ENCODE peak calls at places on chromosomes 1 and 21, in five cellular contexts. D is SK-N-SH, S is suprapubic skin, F is stomach, E is GM23338. V is an unnamed sample.

GRCh38 chr1:109803901-109804331 is 40.2 kb upstream of the EPS8L3 start:
- DNase-seq in D (no peak), S (peak), F (peak), E (no peak), V (no peak)

GRCh38 chr1:95408506-95409136 is 174.6 kb downstream of the RWDD3 start:
- DNase-seq in D (no peak), S (no peak), F (no peak), E (peak), V (no peak)

GRCh38 chr1:108190686-108191416 is 9.3 kb downstream of the SLC25A24 start:
- DNase-seq in D (no peak), S (no peak), F (no peak), E (no peak), V (no peak)

GRCh38 chr1:110185181-110185580 is 24.9 kb upstream of the KCNC4 start:
- DNase-seq in D (no peak), S (no peak), F (no peak), E (no peak), V (no peak)

GRCh38 chr1:7504438-7504720 is 266.7 kb upstream of the VAMP3 start:
- DNase-seq in D (no peak), S (no peak), F (no peak), E (no peak), V (no peak)

GRCh38 chr1:223228201-223228600 is 85.2 kb upstream of the TLR5 start:
- DNase-seq in D (no peak), S (no peak), F (no peak), E (no peak), V (no peak)

GRCh38 chr21:7952648-7953047 is 2568.7 kb upstream of the TPTE start:
- DNase-seq in D (no peak), S (no peak), F (no peak), E (no peak), V (no peak)

GRCh38 chr1:42743302-42744029 is 3.4 kb upstream of the CLDN19 start:
- DNase-seq in D (peak), S (no peak), F (no peak), E (no peak), V (no peak)

GRCh38 chr1:44655609-44656008 is 18.7 kb downstream of the TMEM53 start:
- DNase-seq in D (peak), S (no peak), F (no peak), E (peak), V (no peak)

GRCh38 chr1:154137888-154138287 is 17.0 kb downstream of the NUP210L start:
- DNase-seq in D (no peak), S (no peak), F (no peak), E (no peak), V (no peak)

GRCh38 chr1:27031235-27032118 is 18.8 kb upstream of the TENT5B start:
- DNase-seq in D (peak), S (peak), F (peak), E (peak), V (peak)

GRCh38 chr1:152735648-152736047 is 22.2 kb upstream of the KPRP start:
- DNase-seq in D (no peak), S (no peak), F (no peak), E (peak), V (no peak)

GRCh38 chr1:200951016-200951415 is 56.3 kb downstream of the INAVA start:
- DNase-seq in D (no peak), S (no peak), F (no peak), E (no peak), V (no peak)

GRCh38 chr1:224273651-224274050 is 56.3 kb downstream of the NVL start:
- DNase-seq in D (no peak), S (no peak), F (no peak), E (no peak), V (peak)

GRCh38 chr21:41321211-41321907 is 4.8 kb downstream of the FAM3B start:
- DNase-seq in D (no peak), S (no peak), F (no peak), E (no peak), V (no peak)

GRCh38 chr1:14552246-14552970 is 46.1 kb upstream of the KAZN start:
- DNase-seq in D (no peak), S (no peak), F (no peak), E (no peak), V (no peak)

GRCh38 chr1:156705918-156706646 is 699 bp upstream of the CRABP2 start:
- DNase-seq in D (peak), S (peak), F (peak), E (peak), V (peak)

GRCh38 chr21:17003763-17004373 is 509.0 kb upstream of the CXADR start:
- DNase-seq in D (no peak), S (no peak), F (no peak), E (no peak), V (no peak)

GRCh38 chr1:69126761-69127160 is 441.0 kb upstream of the LRRC7 start:
- DNase-seq in D (no peak), S (no peak), F (no peak), E (no peak), V (no peak)

GRCh38 chr1:182249201-182249676 is 142.4 kb downstream of the GLUL start:
- DNase-seq in D (no peak), S (no peak), F (peak), E (no peak), V (peak)

GRCh38 chr21:41759214-41759840 is 7.5 kb downstream of the RIPK4 start:
- DNase-seq in D (no peak), S (no peak), F (no peak), E (no peak), V (no peak)

GRCh38 chr1:53869454-53870117 is 20.0 kb downstream of the YIPF1 start:
- DNase-seq in D (no peak), S (no peak), F (no peak), E (no peak), V (no peak)

GRCh38 chr1:33111965-33112364 is 31.0 kb downstream of the AZIN2 start:
- DNase-seq in D (peak), S (no peak), F (no peak), E (no peak), V (no peak)

GRCh38 chr1:205939690-205940330 is 3.4 kb downstream of the SLC26A9 start:
- DNase-seq in D (peak), S (no peak), F (peak), E (peak), V (no peak)

GRCh38 chr1:224490540-224491537 is 56.2 kb upstream of the WDR26 start:
- DNase-seq in D (no peak), S (no peak), F (no peak), E (no peak), V (no peak)

GRCh38 chr1:19688041-19688842 is 23.6 kb downstream of the HTR6 start:
- DNase-seq in D (no peak), S (no peak), F (no peak), E (no peak), V (no peak)

GRCh38 chr1:119327436-119328155 is 41.0 kb upstream of the HAO2 start:
- DNase-seq in D (peak), S (no peak), F (peak), E (peak), V (peak)

GRCh38 chr1:67652800-67653199 is 32.2 kb upstream of the GADD45A start:
- DNase-seq in D (no peak), S (no peak), F (no peak), E (peak), V (no peak)

GRCh38 chr1:54453089-54453488 is 46.9 kb upstream of the SSBP3 start:
- DNase-seq in D (no peak), S (no peak), F (no peak), E (no peak), V (no peak)

GRCh38 chr1:216905052-216905580 is 181.9 kb upstream of the ESRRG start:
- DNase-seq in D (no peak), S (no peak), F (no peak), E (no peak), V (no peak)

GRCh38 chr1:9591669-9592509 is 3.2 kb downstream of the TMEM201 start:
- DNase-seq in D (peak), S (peak), F (no peak), E (peak), V (no peak)

GRCh38 chr1:9593147-9593491 is 4.4 kb downstream of the TMEM201 start:
- DNase-seq in D (no peak), S (no peak), F (no peak), E (no peak), V (no peak)

GRCh38 chr1:9590945-9591668 is 2.4 kb downstream of the TMEM201 start:
- DNase-seq in D (no peak), S (no peak), F (no peak), E (no peak), V (no peak)

GRCh38 chr1:9593492-9594465 is 5.1 kb downstream of the TMEM201 start:
- DNase-seq in D (peak), S (no peak), F (peak), E (peak), V (peak)

DNA sequence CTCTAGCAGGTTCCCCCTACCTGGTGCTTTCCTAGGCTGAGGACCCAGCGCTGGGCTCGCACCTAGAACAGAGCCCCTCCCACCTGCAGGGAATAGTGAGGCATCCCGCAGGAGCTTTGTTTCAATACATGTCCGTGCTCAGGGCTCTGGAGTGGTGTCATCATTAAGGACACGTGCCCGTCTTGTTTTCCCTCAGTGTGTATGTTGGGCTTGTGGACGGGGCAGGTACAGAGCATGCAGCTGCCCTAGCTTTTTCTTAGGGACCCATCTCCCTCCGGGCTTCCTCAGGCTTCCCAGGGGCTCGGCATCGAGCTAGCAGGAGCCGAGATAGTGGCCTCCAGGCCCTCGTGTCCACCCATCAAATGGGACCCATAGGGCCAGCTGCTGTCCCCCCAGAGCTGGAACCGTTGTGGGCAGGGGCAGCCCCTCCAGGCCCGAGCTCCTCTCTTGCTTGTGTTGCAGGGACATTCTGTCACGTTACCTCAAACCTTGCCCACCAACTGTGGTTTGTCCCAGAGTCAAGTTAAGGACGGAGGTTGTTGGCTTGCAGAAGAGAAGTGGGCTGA is 3.9 kb downstream of the TMEM201 start:
- DNase-seq in D (no peak), S (peak), F (no peak), E (no peak), V (no peak)
- TF ChIP-seq POLR2AphosphoS5 in D (no peak), S (no peak), F (no peak), E (no peak), V (no peak)

DNA sequence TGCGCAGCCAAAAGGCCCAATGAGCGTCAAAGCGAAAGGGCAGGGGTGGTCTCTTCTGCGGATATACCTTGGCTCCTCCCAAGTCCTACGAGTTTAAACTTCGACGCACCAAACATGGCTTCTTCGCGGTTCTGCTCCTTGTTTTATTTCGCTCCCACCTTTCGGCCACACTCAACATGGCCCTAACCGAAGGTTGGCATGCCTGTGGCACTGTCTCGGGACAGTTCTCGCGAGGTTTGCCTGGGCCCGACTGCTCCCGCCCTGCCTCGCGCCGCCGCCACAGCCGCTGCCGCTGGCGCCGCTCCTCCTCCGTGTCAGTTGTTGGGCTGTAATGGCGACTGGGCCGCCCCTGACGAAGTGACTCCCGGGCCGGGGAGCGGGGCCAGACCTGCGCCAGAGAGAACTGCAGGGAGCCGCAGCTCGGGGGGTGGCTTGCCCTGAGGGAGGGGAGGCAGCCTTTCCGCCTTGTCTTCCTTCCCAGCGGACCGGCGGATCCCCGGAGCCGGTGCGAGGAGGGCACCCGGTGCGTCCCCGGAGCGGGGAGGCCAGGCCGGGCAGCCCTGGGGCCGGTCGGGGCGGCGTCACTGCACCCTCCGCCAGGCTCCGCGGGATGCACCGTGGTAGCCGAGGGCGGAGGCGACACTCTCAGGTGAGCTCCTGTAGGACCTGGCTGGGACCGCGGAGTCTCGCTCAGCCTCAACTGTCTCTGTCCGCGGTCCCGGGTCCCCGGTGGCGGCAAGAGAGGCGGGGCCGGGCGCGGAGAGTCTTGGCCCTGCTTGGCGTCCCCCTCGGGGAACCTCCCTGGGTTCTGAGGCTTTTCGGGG is at the start of gene CEP350:
- DNase-seq in D (peak), S (peak), F (peak), E (peak), V (peak)
- TF ChIP-seq CTCF in D (no peak), S (no peak), F (no peak), E (no peak), V (peak)

GRCh38 chr1:184299076-184299790 is 87.6 kb upstream of the C1orf21 start:
- DNase-seq in D (peak), S (no peak), F (no peak), E (no peak), V (no peak)

GRCh38 chr1:184299796-184300195 is 87.0 kb upstream of the C1orf21 start:
- DNase-seq in D (no peak), S (no peak), F (no peak), E (no peak), V (no peak)

GRCh38 chr1:184297244-184297750 is 89.5 kb upstream of the C1orf21 start:
- DNase-seq in D (no peak), S (no peak), F (no peak), E (no peak), V (no peak)

GRCh38 chr1:184298321-184299052 is 88.3 kb upstream of the C1orf21 start:
- DNase-seq in D (peak), S (no peak), F (no peak), E (peak), V (no peak)

GRCh38 chr1:184296466-184297243 is 90.2 kb upstream of the C1orf21 start:
- DNase-seq in D (no peak), S (peak), F (peak), E (no peak), V (peak)
- TF ChIP-seq POLR2AphosphoS5 in D (peak), S (no peak), F (peak), E (no peak), V (no peak)

GRCh38 chr1:114757455-114758250 is at the start of gene CSDE1:
- DNase-seq in D (peak), S (peak), F (peak), E (peak), V (peak)
- TF ChIP-seq CTCF in D (peak), S (no peak), F (no peak), E (peak), V (peak)

DNA sequence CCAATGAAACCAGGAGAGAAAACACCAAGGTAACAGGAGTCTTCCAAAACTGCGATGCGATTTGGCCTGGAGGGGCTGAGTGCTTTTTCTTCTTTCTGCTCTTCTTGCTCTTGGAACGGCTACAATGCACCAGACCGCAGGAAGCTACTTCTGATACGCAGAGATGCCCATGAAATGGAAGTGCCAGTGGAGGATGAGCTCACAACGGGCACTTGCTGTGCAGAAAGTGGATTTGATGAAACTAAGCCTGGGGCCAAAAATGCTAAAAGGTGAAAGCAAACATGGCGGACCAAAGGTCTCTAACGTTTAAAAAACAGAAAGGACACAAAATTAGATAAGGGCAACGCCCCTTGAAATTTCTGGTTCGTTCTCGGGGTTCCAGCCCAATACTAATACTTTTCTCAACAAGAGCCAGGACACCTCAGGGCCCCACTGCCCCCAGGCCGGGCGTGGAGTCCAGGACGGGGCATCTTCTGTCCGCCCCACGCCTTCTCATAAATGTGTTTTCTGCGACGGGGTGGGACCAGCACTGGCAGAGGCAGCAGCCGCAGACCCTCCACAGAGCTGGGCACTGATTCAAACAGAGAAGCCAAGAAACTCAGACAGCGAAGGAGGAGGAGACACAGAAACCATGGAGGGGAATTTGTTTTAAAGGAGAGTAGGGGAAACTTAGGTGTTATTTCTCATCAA is 101.3 kb downstream of the CRYAA start:
- DNase-seq in D (no peak), S (no peak), F (no peak), E (no peak), V (no peak)
- TF ChIP-seq POLR2AphosphoS5 in D (no peak), S (no peak), F (no peak), E (no peak), V (no peak)

GRCh38 chr1:78033797-78034172 is 12.0 kb upstream of the GIPC2 start:
- DNase-seq in D (no peak), S (no peak), F (no peak), E (no peak), V (no peak)
- TF ChIP-seq CTCF in D (no peak), S (no peak), F (no peak), E (no peak), V (no peak)

V was measured in transverse colon.